ENCODE peak calls at places on chromosomes 4 and X, in six cellular contexts. R is PC-3, D is GM23248, F is fibroblast of lung, P is mammary epithelial cell, W is esophagus squamous epithelium. Z is an unnamed sample.
A peak's percentile ranks its signal among the peaks of the same experiment; 100 is the strongest.

GRCh38 chr4:7121174-7121573 is 53.3 kb upstream of the GRPEL1 start:
- DNase-seq in F (no peak), D (no peak), R (no peak), W (no peak), P (no peak), Z (no peak)

GRCh38 chr4:187618701-187619278 is 376.8 kb upstream of the ZFP42 start:
- DNase-seq in D (peak; percentile 34), P (peak; percentile 43), F (peak; percentile 47), R (peak; percentile 21), W (no peak), Z (no peak)

GRCh38 chr4:134243742-134244713 is 42.4 kb upstream of the PABPC4L start:
- DNase-seq in F (no peak), P (no peak), D (no peak), R (no peak), W (no peak), Z (no peak)

GRCh38 chr4:56909083-56909981 is 1.6 kb downstream of the REST start:
- DNase-seq in F (peak; percentile 53), R (peak; percentile 55), W (no peak), P (peak; percentile 62), D (peak; percentile 84), Z (no peak)

GRCh38 chrX:43655151-43655676 is 885 bp upstream of the MAOA start:
- DNase-seq in D (peak; percentile 52), P (peak; percentile 53), F (peak; percentile 32), R (peak; percentile 40), W (no peak), Z (no peak)

GRCh38 chrX:21811832-21812231 is 27.6 kb upstream of the MBTPS2 start:
- DNase-seq in F (no peak), R (no peak), W (no peak), D (no peak), P (no peak), Z (no peak)

GRCh38 chr4:184671101-184671500 is 21.6 kb downstream of the PRIMPOL start:
- DNase-seq in P (peak; percentile 64), F (no peak), R (no peak), W (no peak), D (no peak), Z (no peak)

GRCh38 chr4:31548823-31549222 is 828.7 kb downstream of the PCDH7 start:
- DNase-seq in R (no peak), D (no peak), W (no peak), P (no peak), F (peak; percentile 5), Z (no peak)

GRCh38 chrX:151396827-151397740 is at the start of gene VMA21:
- DNase-seq in F (peak; percentile 87), P (peak; percentile 71), W (peak; percentile 15), D (peak; percentile 91), R (peak; percentile 81), Z (no peak)

GRCh38 chrX:74924449-74925209 is 623 bp downstream of the NEXMIF start:
- DNase-seq in W (no peak), P (peak; percentile 23), D (peak; percentile 12), R (no peak), F (peak; percentile 0), Z (no peak)

GRCh38 chrX:41334866-41335589 is 1.1 kb downstream of the DDX3X start:
- DNase-seq in W (no peak), F (peak; percentile 59), P (peak; percentile 60), D (peak; percentile 78), R (peak; percentile 30), Z (no peak)

GRCh38 chr4:13920901-13921300 is 293.4 kb upstream of the BOD1L1 start:
- DNase-seq in W (no peak), D (peak; percentile 99), F (peak; percentile 99), R (peak; percentile 97), P (peak; percentile 100), Z (peak; percentile 56)

GRCh38 chrX:7925867-7926472 is 1.2 kb downstream of the PNPLA4 start:
- DNase-seq in P (peak; percentile 65), F (peak; percentile 71), R (peak; percentile 76), D (peak; percentile 54), W (no peak), Z (no peak)

GRCh38 chr4:139560396-139561084 is 4.5 kb upstream of the SETD7 start:
- DNase-seq in F (no peak), D (no peak), P (no peak), R (no peak), W (no peak), Z (no peak)

GRCh38 chr4:66590488-66591215 is 920.4 kb upstream of the EPHA5 start:
- DNase-seq in W (no peak), D (no peak), R (peak; percentile 60), F (peak; percentile 13), P (no peak), Z (no peak)

GRCh38 chrX:43753637-43754036 is 97.5 kb downstream of the MAOA start:
- DNase-seq in F (peak; percentile 35), D (peak; percentile 8), W (no peak), R (no peak), P (no peak), Z (no peak)

GRCh38 chr4:156781852-156782251 is 189.7 kb downstream of the PDGFC start:
- DNase-seq in D (peak; percentile 62), P (peak; percentile 66), R (peak; percentile 41), W (no peak), F (peak; percentile 64), Z (no peak)

GRCh38 chr4:663046-663437 is 11.0 kb downstream of the ATP5ME start:
- DNase-seq in D (no peak), F (no peak), W (no peak), P (no peak), R (no peak), Z (no peak)

GRCh38 chrX:35919536-35920309 is at the start of gene CFAP47:
- DNase-seq in F (peak; percentile 14), W (no peak), P (no peak), D (no peak), R (peak; percentile 4), Z (no peak)

GRCh38 chr4:7183161-7183560 is 9.2 kb upstream of the SORCS2 start:
- DNase-seq in D (peak; percentile 45), P (no peak), W (no peak), F (no peak), R (no peak), Z (no peak)

GRCh38 chr4:62923783-62924182 is 1485.5 kb downstream of the TECRL start:
- DNase-seq in D (no peak), F (no peak), R (no peak), W (no peak), P (no peak), Z (no peak)

GRCh38 chr4:140640150-140640748 is 71.5 kb upstream of the UCP1 start:
- DNase-seq in P (no peak), F (no peak), D (no peak), R (no peak), W (no peak), Z (no peak)

GRCh38 chr4:133390198-133390855 is 241.2 kb downstream of the PCDH10 start:
- DNase-seq in W (no peak), R (no peak), F (no peak), P (peak; percentile 62), D (no peak), Z (no peak)

GRCh38 chr4:41418444-41418843 is 119.5 kb upstream of the LIMCH1 start:
- DNase-seq in W (no peak), P (peak; percentile 37), F (peak; percentile 38), D (peak; percentile 72), R (peak; percentile 24), Z (no peak)

GRCh38 chr4:69323284-69323683 is 43.0 kb downstream of the UGT2B28 start:
- DNase-seq in R (peak; percentile 24), F (no peak), P (no peak), W (no peak), D (peak; percentile 4), Z (no peak)

GRCh38 chr4:6115746-6116586 is 84.4 kb downstream of the JAKMIP1 start:
- DNase-seq in F (no peak), W (no peak), P (no peak), R (no peak), D (no peak), Z (no peak)

GRCh38 chr4:1496116-1496642 is 89.9 kb upstream of the NKX1-1 start:
- DNase-seq in W (no peak), F (no peak), R (no peak), P (no peak), D (no peak), Z (no peak)

GRCh38 chr4:15010038-15010585 is 7.8 kb downstream of the CPEB2 start:
- DNase-seq in F (no peak), P (no peak), R (no peak), W (no peak), D (no peak), Z (no peak)
- H3K4me1 ChIP-seq in F (peaks cover 3% of the 10 kb centered on the region), P (no peaks in the 10 kb centered on the region), R (peaks cover 11% of the 10 kb centered on the region), W (peaks cover 85% of the 10 kb centered on the region), D (peaks cover 21% of the 10 kb centered on the region), Z (no peaks in the 10 kb centered on the region)

DNA sequence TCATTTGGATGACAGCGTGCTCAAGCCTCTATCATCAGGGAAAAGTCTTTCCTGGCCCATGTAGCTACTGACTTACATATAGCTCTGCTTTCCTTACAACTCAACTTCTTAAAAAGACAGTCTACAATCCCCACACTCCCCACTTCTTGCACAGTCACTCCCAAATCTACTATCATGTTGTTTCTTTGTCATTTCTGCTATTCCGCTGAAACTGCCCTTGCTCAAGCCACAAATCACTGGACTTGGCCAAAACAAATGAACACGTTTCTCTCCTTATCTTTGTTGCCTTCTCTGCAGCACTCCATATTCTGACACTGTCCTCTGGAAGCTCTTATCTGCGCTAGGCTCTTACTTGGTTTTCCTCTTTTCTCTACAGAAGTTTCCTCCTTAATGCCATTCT is 28.2 kb downstream of the GPRIN3 start:
- DNase-seq in D (no peak), P (no peak), R (no peak), F (no peak), W (no peak), Z (no peak)
- H3K4me3 ChIP-seq in D (no peak overlapping the region), P (no peak overlapping the region), R (no peak overlapping the region), F (no peak overlapping the region), W (no peak overlapping the region), Z (no peak overlapping the region)

GRCh38 chrX:153539979-153540358 is 22.5 kb downstream of the ATP2B3 start:
- DNase-seq in W (no peak), R (no peak), P (no peak), F (no peak), D (no peak), Z (no peak)

GRCh38 chrX:153549231-153549630 is 31.8 kb downstream of the ATP2B3 start:
- DNase-seq in R (no peak), P (no peak), W (no peak), D (no peak), F (no peak), Z (no peak)

GRCh38 chrX:153546386-153546785 is 28.9 kb downstream of the ATP2B3 start:
- DNase-seq in D (no peak), W (no peak), R (no peak), P (no peak), F (no peak), Z (no peak)

GRCh38 chrX:153549807-153550206 is 32.4 kb downstream of the ATP2B3 start:
- DNase-seq in R (no peak), F (no peak), D (no peak), W (no peak), P (no peak), Z (no peak)

DNA sequence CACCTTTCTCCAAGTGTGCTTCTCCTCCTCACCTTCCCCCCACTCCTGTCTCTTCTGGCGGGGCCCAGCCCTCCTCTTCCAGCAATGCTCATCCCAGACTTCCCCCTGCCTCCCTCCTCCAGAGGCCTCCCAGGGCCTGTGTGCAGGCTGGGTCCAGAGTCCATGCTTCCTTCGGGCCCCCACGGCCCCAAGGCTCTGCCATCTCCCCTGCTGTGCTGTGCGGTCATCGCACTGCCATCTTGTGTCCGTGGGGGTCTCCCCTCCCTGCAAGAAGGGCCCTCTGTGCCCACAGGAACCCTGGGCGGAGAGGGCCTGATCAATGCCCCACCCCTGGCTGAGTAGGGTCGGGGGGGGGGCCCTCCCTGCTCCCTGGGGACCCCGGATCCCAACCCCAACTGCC is 27.3 kb downstream of the ATP2B3 start:
- DNase-seq in D (no peak), R (no peak), W (no peak), P (no peak), F (no peak), Z (no peak)
- H3K4me1 ChIP-seq in D (no peaks in the 10 kb centered on the region), R (no peaks in the 10 kb centered on the region), W (no peaks in the 10 kb centered on the region), P (no peaks in the 10 kb centered on the region), F (no peaks in the 10 kb centered on the region), Z (no peaks in the 10 kb centered on the region)

GRCh38 chrX:2694868-2695267 is 3.8 kb downstream of the CD99 start:
- DNase-seq in W (no peak), D (peak; percentile 60), F (no peak), P (no peak), R (no peak), Z (no peak)
- H3K4me3 ChIP-seq in W (no peak overlapping the region), D (peak overlapping the region; percentile 87), F (no peak overlapping the region), P (no peak overlapping the region), R (no peak overlapping the region), Z (no peak overlapping the region)

Z was measured in Panc1.